ENCODE peak calls at places on chromosomes 12 and 14, in seven cellular contexts. One of them, this sample, is unnamed.

GRCh38 chr14:89284368-89285058 is 132.5 kb downstream of the FOXN3 start:
- DNase-seq in nephron progenitor cell: no peak
- DNase-seq in astrocyte of the spinal cord: peak; percentile 82
- DNase-seq in keratinocyte: no peak
- DNase-seq in uterus: no peak
- DNase-seq in AG09309: peak; percentile 55
- DNase-seq in omental fat pad: no peak
- DNase-seq in this sample: peak; percentile 79

GRCh38 chr12:31326689-31327659 is 1.0 kb upstream of the SINHCAF start:
- DNase-seq in nephron progenitor cell: no peak
- DNase-seq in astrocyte of the spinal cord: peak; percentile 22
- DNase-seq in keratinocyte: no peak
- DNase-seq in uterus: no peak
- DNase-seq in AG09309: no peak
- DNase-seq in omental fat pad: no peak
- DNase-seq in this sample: no peak

GRCh38 chr14:73269729-73270651 is 32.7 kb downstream of the PAPLN start:
- DNase-seq in nephron progenitor cell: peak; percentile 80
- DNase-seq in astrocyte of the spinal cord: peak; percentile 35
- DNase-seq in keratinocyte: no peak
- DNase-seq in uterus: peak; percentile 44
- DNase-seq in AG09309: no peak
- DNase-seq in omental fat pad: peak; percentile 27
- DNase-seq in this sample: no peak

GRCh38 chr12:66665416-66665815 is 13.5 kb downstream of the GRIP1 start:
- DNase-seq in nephron progenitor cell: no peak
- DNase-seq in astrocyte of the spinal cord: no peak
- DNase-seq in keratinocyte: no peak
- DNase-seq in uterus: no peak
- DNase-seq in AG09309: no peak
- DNase-seq in omental fat pad: no peak
- DNase-seq in this sample: no peak

GRCh38 chr12:5201554-5202243 is 158.0 kb downstream of the KCNA5 start:
- DNase-seq in nephron progenitor cell: peak; percentile 75
- DNase-seq in astrocyte of the spinal cord: peak; percentile 32
- DNase-seq in keratinocyte: no peak
- DNase-seq in uterus: no peak
- DNase-seq in AG09309: no peak
- DNase-seq in omental fat pad: no peak
- DNase-seq in this sample: no peak

GRCh38 chr14:64937176-64937820 is 5.2 kb downstream of the GPX2 start:
- DNase-seq in nephron progenitor cell: no peak
- DNase-seq in astrocyte of the spinal cord: no peak
- DNase-seq in keratinocyte: no peak
- DNase-seq in uterus: no peak
- DNase-seq in AG09309: no peak
- DNase-seq in omental fat pad: no peak
- DNase-seq in this sample: no peak

GRCh38 chr12:113591480-113591971 is 119.9 kb upstream of the LHX5 start:
- DNase-seq in nephron progenitor cell: peak; percentile 80
- DNase-seq in astrocyte of the spinal cord: no peak
- DNase-seq in keratinocyte: no peak
- DNase-seq in uterus: no peak
- DNase-seq in AG09309: no peak
- DNase-seq in omental fat pad: no peak
- DNase-seq in this sample: no peak

GRCh38 chr12:2813573-2814185 is 1.2 kb downstream of the ITFG2 start:
- DNase-seq in nephron progenitor cell: peak; percentile 56
- DNase-seq in astrocyte of the spinal cord: peak; percentile 67
- DNase-seq in keratinocyte: no peak
- DNase-seq in uterus: no peak
- DNase-seq in AG09309: peak; percentile 43
- DNase-seq in omental fat pad: no peak
- DNase-seq in this sample: no peak

GRCh38 chr12:130829391-130830245 is 9.4 kb downstream of the STX2 start:
- DNase-seq in nephron progenitor cell: no peak
- DNase-seq in astrocyte of the spinal cord: no peak
- DNase-seq in keratinocyte: no peak
- DNase-seq in uterus: no peak
- DNase-seq in AG09309: no peak
- DNase-seq in omental fat pad: no peak
- DNase-seq in this sample: no peak

GRCh38 chr12:132484183-132484890 is 5.6 kb upstream of the FBRSL1 start:
- DNase-seq in nephron progenitor cell: no peak
- DNase-seq in astrocyte of the spinal cord: no peak
- DNase-seq in keratinocyte: no peak
- DNase-seq in uterus: no peak
- DNase-seq in AG09309: no peak
- DNase-seq in omental fat pad: no peak
- DNase-seq in this sample: no peak

GRCh38 chr14:20343855-20344205 is 395 bp downstream of the PARP2 start:
- DNase-seq in nephron progenitor cell: no peak
- DNase-seq in astrocyte of the spinal cord: no peak
- DNase-seq in keratinocyte: no peak
- DNase-seq in uterus: no peak
- DNase-seq in AG09309: no peak
- DNase-seq in omental fat pad: no peak
- DNase-seq in this sample: no peak

GRCh38 chr12:55713721-55714120 is 2.1 kb upstream of the BLOC1S1 start:
- DNase-seq in nephron progenitor cell: no peak
- DNase-seq in astrocyte of the spinal cord: peak; percentile 66
- DNase-seq in keratinocyte: no peak
- DNase-seq in uterus: no peak
- DNase-seq in AG09309: peak; percentile 71
- DNase-seq in omental fat pad: no peak
- DNase-seq in this sample: no peak

GRCh38 chr12:65740873-65741600 is 83.2 kb upstream of the HMGA2 start:
- DNase-seq in nephron progenitor cell: peak; percentile 96
- DNase-seq in astrocyte of the spinal cord: peak; percentile 92
- DNase-seq in keratinocyte: no peak
- DNase-seq in uterus: peak; percentile 73
- DNase-seq in AG09309: no peak
- DNase-seq in omental fat pad: peak; percentile 38
- DNase-seq in this sample: no peak

GRCh38 chr12:58443273-58443980 is 476.9 kb downstream of the LRIG3 start:
- DNase-seq in nephron progenitor cell: no peak
- DNase-seq in astrocyte of the spinal cord: no peak
- DNase-seq in keratinocyte: no peak
- DNase-seq in uterus: no peak
- DNase-seq in AG09309: no peak
- DNase-seq in omental fat pad: no peak
- DNase-seq in this sample: no peak
- TF ChIP-seq CTCF in nephron progenitor cell: peak; percentile 30
- TF ChIP-seq CTCF in astrocyte of the spinal cord: peak; percentile 39
- TF ChIP-seq CTCF in keratinocyte: peak; percentile 66
- TF ChIP-seq CTCF in uterus: peak; percentile 29
- TF ChIP-seq CTCF in AG09309: peak; percentile 49
- TF ChIP-seq CTCF in omental fat pad: no peak
- TF ChIP-seq CTCF in this sample: peak; percentile 40

DNA sequence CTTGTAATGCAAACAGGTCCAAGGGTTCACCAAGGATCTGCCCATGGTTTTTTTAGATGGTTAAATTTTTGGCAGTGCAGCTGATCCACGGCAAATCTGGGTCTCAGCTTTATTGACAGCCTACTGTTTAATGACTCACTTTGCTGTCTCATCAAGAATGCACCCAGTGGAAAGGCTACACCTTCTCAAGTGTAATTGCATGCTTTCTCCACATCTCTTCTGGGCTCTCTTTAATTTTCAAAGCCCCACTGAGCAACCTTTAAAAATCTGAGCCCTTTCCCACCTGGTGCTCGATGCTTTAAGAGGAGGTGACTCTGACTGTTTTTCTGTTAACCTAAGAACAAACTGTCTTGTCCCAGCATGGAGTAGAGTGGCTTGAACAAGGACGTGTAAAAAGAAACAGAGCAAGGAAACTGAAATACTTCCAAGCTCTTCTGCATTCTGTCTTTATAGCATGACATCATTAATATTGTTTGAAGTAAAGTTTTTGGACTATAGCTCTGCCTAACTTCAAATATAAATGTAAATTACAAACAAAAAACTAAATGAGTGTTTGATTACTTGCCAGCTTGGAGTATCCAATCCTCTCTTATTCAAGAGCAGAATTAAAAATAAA is 214.2 kb upstream of the KRR1 start:
- DNase-seq in nephron progenitor cell: no peak
- DNase-seq in astrocyte of the spinal cord: peak; percentile 75
- DNase-seq in keratinocyte: no peak
- DNase-seq in uterus: no peak
- DNase-seq in AG09309: no peak
- DNase-seq in omental fat pad: no peak
- DNase-seq in this sample: no peak
- TF ChIP-seq CTCF in nephron progenitor cell: no peak
- TF ChIP-seq CTCF in astrocyte of the spinal cord: peak; percentile 5
- TF ChIP-seq CTCF in keratinocyte: peak; percentile 19
- TF ChIP-seq CTCF in uterus: no peak
- TF ChIP-seq CTCF in AG09309: peak; percentile 15
- TF ChIP-seq CTCF in omental fat pad: no peak
- TF ChIP-seq CTCF in this sample: no peak

GRCh38 chr12:10223208-10223607 is 10.5 kb downstream of the GABARAPL1 start:
- DNase-seq in nephron progenitor cell: no peak
- DNase-seq in astrocyte of the spinal cord: no peak
- DNase-seq in keratinocyte: no peak
- DNase-seq in uterus: no peak
- DNase-seq in AG09309: no peak
- DNase-seq in omental fat pad: no peak
- DNase-seq in this sample: no peak

GRCh38 chr12:10226086-10226485 is 13.4 kb downstream of the GABARAPL1 start:
- DNase-seq in nephron progenitor cell: no peak
- DNase-seq in astrocyte of the spinal cord: no peak
- DNase-seq in keratinocyte: no peak
- DNase-seq in uterus: no peak
- DNase-seq in AG09309: no peak
- DNase-seq in omental fat pad: no peak
- DNase-seq in this sample: no peak

GRCh38 chr12:10221846-10222245 is 9.2 kb downstream of the GABARAPL1 start:
- DNase-seq in nephron progenitor cell: no peak
- DNase-seq in astrocyte of the spinal cord: no peak
- DNase-seq in keratinocyte: no peak
- DNase-seq in uterus: no peak
- DNase-seq in AG09309: no peak
- DNase-seq in omental fat pad: no peak
- DNase-seq in this sample: no peak

GRCh38 chr12:10226740-10227139 is 14.1 kb downstream of the GABARAPL1 start:
- DNase-seq in nephron progenitor cell: no peak
- DNase-seq in astrocyte of the spinal cord: no peak
- DNase-seq in keratinocyte: no peak
- DNase-seq in uterus: no peak
- DNase-seq in AG09309: no peak
- DNase-seq in omental fat pad: no peak
- DNase-seq in this sample: no peak

GRCh38 chr12:10227648-10228047 is 15.0 kb downstream of the GABARAPL1 start:
- DNase-seq in nephron progenitor cell: no peak
- DNase-seq in astrocyte of the spinal cord: no peak
- DNase-seq in keratinocyte: no peak
- DNase-seq in uterus: no peak
- DNase-seq in AG09309: no peak
- DNase-seq in omental fat pad: no peak
- DNase-seq in this sample: no peak
- TF ChIP-seq CTCF in nephron progenitor cell: no peak
- TF ChIP-seq CTCF in astrocyte of the spinal cord: no peak
- TF ChIP-seq CTCF in keratinocyte: no peak
- TF ChIP-seq CTCF in uterus: no peak
- TF ChIP-seq CTCF in AG09309: no peak
- TF ChIP-seq CTCF in omental fat pad: no peak
- TF ChIP-seq CTCF in this sample: no peak

DNA sequence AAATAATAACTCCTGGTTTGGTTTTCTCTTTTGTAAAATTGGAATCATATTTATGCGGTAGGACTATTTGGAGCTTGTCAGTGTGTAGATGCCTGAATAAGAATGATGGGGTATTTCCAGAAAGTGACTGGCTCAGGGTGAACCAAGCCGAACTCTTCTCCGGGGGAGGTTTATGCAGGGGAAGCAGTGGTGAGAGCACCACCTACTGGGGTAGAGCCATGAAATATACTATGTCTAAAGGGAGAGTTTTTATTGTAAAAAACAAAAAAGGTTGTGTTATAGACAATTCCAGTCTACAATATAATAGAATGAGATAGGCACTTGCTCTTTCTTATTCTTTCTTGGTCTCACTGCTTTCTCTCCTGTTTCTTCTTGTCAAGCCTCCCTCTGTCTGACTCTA is 222.9 kb upstream of the SLC16A7 start:
- DNase-seq in nephron progenitor cell: peak; percentile 11
- DNase-seq in astrocyte of the spinal cord: peak; percentile 6
- DNase-seq in keratinocyte: no peak
- DNase-seq in uterus: no peak
- DNase-seq in AG09309: no peak
- DNase-seq in omental fat pad: no peak
- DNase-seq in this sample: no peak
- TF ChIP-seq CTCF in nephron progenitor cell: peak; percentile 37
- TF ChIP-seq CTCF in astrocyte of the spinal cord: peak; percentile 22
- TF ChIP-seq CTCF in keratinocyte: no peak
- TF ChIP-seq CTCF in uterus: no peak
- TF ChIP-seq CTCF in AG09309: peak; percentile 61
- TF ChIP-seq CTCF in omental fat pad: no peak
- TF ChIP-seq CTCF in this sample: no peak

This sample was measured in ascending aorta.